ENCODE peak calls at places on chromosomes 5 and 9, in ten cellular contexts. One of them, this sample, is unnamed.

GRCh38 chr5:161007879-161008278 is 155.9 kb upstream of the ATP10B start:
- DNase-seq in body of pancreas: no peak
- DNase-seq in astrocyte of the spinal cord: no peak
- DNase-seq in uterus: no peak
- DNase-seq in coronary artery: no peak
- DNase-seq in colonic mucosa: no peak
- DNase-seq in A549: no peak
- DNase-seq in hepatocyte: no peak
- DNase-seq in fibroblast of pulmonary artery: no peak
- DNase-seq in mammary epithelial cell: no peak
- DNase-seq in this sample: no peak

GRCh38 chr5:170307575-170308465 is 10.2 kb upstream of the LCP2 start:
- DNase-seq in body of pancreas: peak
- DNase-seq in uterus: peak
- DNase-seq in coronary artery: peak
- DNase-seq in A549: peak
- DNase-seq in mammary epithelial cell: peak
- DNase-seq in fibroblast of pulmonary artery: peak
- DNase-seq in colonic mucosa: peak
- DNase-seq in hepatocyte: peak
- DNase-seq in astrocyte of the spinal cord: peak
- DNase-seq in this sample: peak

GRCh38 chr5:38948501-38948900 is 102.7 kb downstream of the OSMR start:
- DNase-seq in astrocyte of the spinal cord: peak
- DNase-seq in body of pancreas: no peak
- DNase-seq in colonic mucosa: no peak
- DNase-seq in mammary epithelial cell: no peak
- DNase-seq in hepatocyte: no peak
- DNase-seq in A549: no peak
- DNase-seq in coronary artery: no peak
- DNase-seq in uterus: no peak
- DNase-seq in fibroblast of pulmonary artery: peak
- DNase-seq in this sample: no peak

GRCh38 chr5:1974081-1974480 is 91.4 kb upstream of the IRX4 start:
- DNase-seq in mammary epithelial cell: peak
- DNase-seq in coronary artery: no peak
- DNase-seq in body of pancreas: no peak
- DNase-seq in hepatocyte: no peak
- DNase-seq in uterus: no peak
- DNase-seq in colonic mucosa: no peak
- DNase-seq in fibroblast of pulmonary artery: no peak
- DNase-seq in A549: no peak
- DNase-seq in astrocyte of the spinal cord: no peak
- DNase-seq in this sample: peak

GRCh38 chr5:149414405-149415244 is 35.5 kb upstream of the IL17B start:
- DNase-seq in uterus: peak
- DNase-seq in astrocyte of the spinal cord: peak
- DNase-seq in body of pancreas: peak
- DNase-seq in hepatocyte: no peak
- DNase-seq in colonic mucosa: no peak
- DNase-seq in fibroblast of pulmonary artery: peak
- DNase-seq in mammary epithelial cell: no peak
- DNase-seq in A549: no peak
- DNase-seq in coronary artery: peak
- DNase-seq in this sample: no peak

GRCh38 chr5:167534131-167534530 is 757.3 kb upstream of the WWC1 start:
- DNase-seq in body of pancreas: no peak
- DNase-seq in colonic mucosa: no peak
- DNase-seq in fibroblast of pulmonary artery: no peak
- DNase-seq in A549: no peak
- DNase-seq in coronary artery: no peak
- DNase-seq in hepatocyte: no peak
- DNase-seq in mammary epithelial cell: no peak
- DNase-seq in uterus: no peak
- DNase-seq in astrocyte of the spinal cord: no peak
- DNase-seq in this sample: no peak

GRCh38 chr9:75186767-75187380 is 98.6 kb downstream of the OSTF1 start:
- DNase-seq in uterus: no peak
- DNase-seq in fibroblast of pulmonary artery: peak
- DNase-seq in colonic mucosa: no peak
- DNase-seq in mammary epithelial cell: no peak
- DNase-seq in body of pancreas: no peak
- DNase-seq in coronary artery: no peak
- DNase-seq in A549: peak
- DNase-seq in astrocyte of the spinal cord: peak
- DNase-seq in hepatocyte: no peak
- DNase-seq in this sample: peak

GRCh38 chr9:106970219-106970975 is 107.4 kb downstream of the ZNF462 start:
- DNase-seq in uterus: no peak
- DNase-seq in mammary epithelial cell: no peak
- DNase-seq in coronary artery: no peak
- DNase-seq in astrocyte of the spinal cord: peak
- DNase-seq in body of pancreas: no peak
- DNase-seq in A549: no peak
- DNase-seq in colonic mucosa: no peak
- DNase-seq in hepatocyte: no peak
- DNase-seq in fibroblast of pulmonary artery: no peak
- DNase-seq in this sample: no peak

GRCh38 chr9:127660886-127661285 is 45.9 kb upstream of the CFAP157 start:
- DNase-seq in fibroblast of pulmonary artery: no peak
- DNase-seq in mammary epithelial cell: no peak
- DNase-seq in astrocyte of the spinal cord: no peak
- DNase-seq in hepatocyte: no peak
- DNase-seq in coronary artery: no peak
- DNase-seq in body of pancreas: no peak
- DNase-seq in uterus: no peak
- DNase-seq in colonic mucosa: no peak
- DNase-seq in A549: no peak
- DNase-seq in this sample: no peak

GRCh38 chr9:136865768-136866103 is 372 bp downstream of the EDF1 start:
- DNase-seq in astrocyte of the spinal cord: no peak
- DNase-seq in fibroblast of pulmonary artery: no peak
- DNase-seq in hepatocyte: peak
- DNase-seq in colonic mucosa: peak
- DNase-seq in coronary artery: peak
- DNase-seq in body of pancreas: peak
- DNase-seq in A549: no peak
- DNase-seq in uterus: peak
- DNase-seq in mammary epithelial cell: no peak
- DNase-seq in this sample: no peak

GRCh38 chr5:95027151-95027721 is 257.7 kb downstream of the MCTP1 start:
- DNase-seq in body of pancreas: no peak
- DNase-seq in mammary epithelial cell: no peak
- DNase-seq in coronary artery: no peak
- DNase-seq in A549: no peak
- DNase-seq in hepatocyte: no peak
- DNase-seq in colonic mucosa: no peak
- DNase-seq in astrocyte of the spinal cord: no peak
- DNase-seq in fibroblast of pulmonary artery: no peak
- DNase-seq in uterus: no peak
- DNase-seq in this sample: no peak
- H3K4me3 ChIP-seq in body of pancreas: no peak
- H3K4me3 ChIP-seq in mammary epithelial cell: no peak
- H3K4me3 ChIP-seq in coronary artery: no peak
- H3K4me3 ChIP-seq in A549: no peak
- H3K4me3 ChIP-seq in hepatocyte: no peak
- H3K4me3 ChIP-seq in colonic mucosa: no peak
- H3K4me3 ChIP-seq in astrocyte of the spinal cord: no peak
- H3K4me3 ChIP-seq in fibroblast of pulmonary artery: no peak
- H3K4me3 ChIP-seq in uterus: no peak
- H3K4me3 ChIP-seq in this sample: no peak

GRCh38 chr5:9830184-9830583 is 200.0 kb upstream of the TAS2R1 start:
- DNase-seq in astrocyte of the spinal cord: no peak
- DNase-seq in body of pancreas: no peak
- DNase-seq in A549: no peak
- DNase-seq in hepatocyte: no peak
- DNase-seq in uterus: no peak
- DNase-seq in coronary artery: no peak
- DNase-seq in fibroblast of pulmonary artery: no peak
- DNase-seq in mammary epithelial cell: no peak
- DNase-seq in colonic mucosa: no peak
- DNase-seq in this sample: no peak
- TF ChIP-seq CTCF in astrocyte of the spinal cord: no peak
- TF ChIP-seq CTCF in body of pancreas: no peak
- TF ChIP-seq CTCF in A549: no peak
- TF ChIP-seq CTCF in hepatocyte: no peak
- TF ChIP-seq CTCF in uterus: no peak
- TF ChIP-seq CTCF in coronary artery: no peak
- TF ChIP-seq CTCF in fibroblast of pulmonary artery: no peak
- TF ChIP-seq CTCF in mammary epithelial cell: no peak
- TF ChIP-seq CTCF in colonic mucosa: no peak
- TF ChIP-seq CTCF in this sample: no peak

GRCh38 chr9:121582641-121583040 is 68.8 kb upstream of the DAB2IP start:
- DNase-seq in mammary epithelial cell: no peak
- DNase-seq in body of pancreas: no peak
- DNase-seq in fibroblast of pulmonary artery: no peak
- DNase-seq in coronary artery: no peak
- DNase-seq in astrocyte of the spinal cord: no peak
- DNase-seq in hepatocyte: no peak
- DNase-seq in uterus: no peak
- DNase-seq in colonic mucosa: no peak
- DNase-seq in A549: no peak
- DNase-seq in this sample: no peak

GRCh38 chr9:121577201-121577600 is 74.2 kb upstream of the DAB2IP start:
- DNase-seq in coronary artery: no peak
- DNase-seq in fibroblast of pulmonary artery: no peak
- DNase-seq in uterus: no peak
- DNase-seq in hepatocyte: no peak
- DNase-seq in A549: no peak
- DNase-seq in body of pancreas: no peak
- DNase-seq in colonic mucosa: no peak
- DNase-seq in mammary epithelial cell: no peak
- DNase-seq in astrocyte of the spinal cord: no peak
- DNase-seq in this sample: no peak

GRCh38 chr9:121584421-121584820 is 67.0 kb upstream of the DAB2IP start:
- DNase-seq in fibroblast of pulmonary artery: no peak
- DNase-seq in A549: no peak
- DNase-seq in colonic mucosa: no peak
- DNase-seq in astrocyte of the spinal cord: no peak
- DNase-seq in coronary artery: no peak
- DNase-seq in uterus: no peak
- DNase-seq in mammary epithelial cell: no peak
- DNase-seq in body of pancreas: peak
- DNase-seq in hepatocyte: no peak
- DNase-seq in this sample: no peak

GRCh38 chr9:121576281-121577075 is 75.0 kb upstream of the DAB2IP start:
- DNase-seq in colonic mucosa: no peak
- DNase-seq in astrocyte of the spinal cord: no peak
- DNase-seq in mammary epithelial cell: no peak
- DNase-seq in A549: no peak
- DNase-seq in coronary artery: no peak
- DNase-seq in uterus: no peak
- DNase-seq in body of pancreas: no peak
- DNase-seq in fibroblast of pulmonary artery: no peak
- DNase-seq in hepatocyte: no peak
- DNase-seq in this sample: no peak

DNA sequence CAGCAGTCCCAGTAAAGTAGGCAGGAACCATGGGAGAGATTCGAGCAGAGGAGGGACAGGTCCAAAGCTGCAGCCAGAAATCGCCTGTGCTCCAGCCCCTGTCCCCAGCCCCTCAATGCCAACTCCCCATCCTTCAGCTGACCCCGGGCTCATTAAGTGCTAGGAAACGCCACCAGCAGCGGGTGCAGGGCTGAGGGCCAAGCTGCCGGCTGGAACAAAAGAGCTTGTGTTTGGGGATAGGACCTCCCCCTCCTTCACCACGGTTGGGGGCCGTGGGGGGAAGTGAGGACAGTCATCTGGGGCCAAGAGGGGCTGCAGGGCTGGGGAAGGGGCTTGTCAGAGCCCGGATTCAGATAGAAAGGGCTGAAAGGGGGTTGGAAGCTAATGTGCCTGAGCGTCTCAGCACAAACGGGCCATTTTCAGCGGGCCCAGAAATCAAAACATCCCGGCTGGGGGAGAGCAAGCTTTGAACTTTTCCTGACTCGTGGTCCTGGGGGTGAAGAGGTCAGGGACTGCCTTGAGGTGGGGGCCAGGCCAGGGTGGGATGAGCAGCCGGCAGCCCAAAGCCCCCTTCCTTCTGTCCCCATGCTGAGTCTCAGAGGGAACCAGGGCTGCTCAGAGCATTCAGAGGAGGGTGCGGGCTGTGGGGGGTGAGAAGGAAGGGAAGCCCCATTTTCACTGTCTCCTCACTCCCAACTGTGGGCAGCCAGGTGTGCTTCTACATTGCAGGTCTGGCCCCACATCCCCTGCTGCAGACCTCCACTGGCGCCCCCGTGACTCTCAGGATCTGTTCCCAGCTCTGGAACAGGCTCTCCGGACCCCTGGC is 69.4 kb upstream of the DAB2IP start:
- DNase-seq in body of pancreas: peak
- DNase-seq in colonic mucosa: no peak
- DNase-seq in astrocyte of the spinal cord: no peak
- DNase-seq in uterus: no peak
- DNase-seq in hepatocyte: no peak
- DNase-seq in A549: no peak
- DNase-seq in mammary epithelial cell: no peak
- DNase-seq in coronary artery: no peak
- DNase-seq in fibroblast of pulmonary artery: no peak
- DNase-seq in this sample: no peak
- H3K4me3 ChIP-seq in body of pancreas: no peak
- H3K4me3 ChIP-seq in colonic mucosa: no peak
- H3K4me3 ChIP-seq in astrocyte of the spinal cord: no peak
- H3K4me3 ChIP-seq in uterus: no peak
- H3K4me3 ChIP-seq in hepatocyte: no peak
- H3K4me3 ChIP-seq in A549: no peak
- H3K4me3 ChIP-seq in mammary epithelial cell: no peak
- H3K4me3 ChIP-seq in coronary artery: no peak
- H3K4me3 ChIP-seq in fibroblast of pulmonary artery: no peak
- H3K4me3 ChIP-seq in this sample: no peak

GRCh38 chr5:147412561-147412960 is 97.3 kb downstream of the DPYSL3 start:
- DNase-seq in body of pancreas: no peak
- DNase-seq in mammary epithelial cell: no peak
- DNase-seq in fibroblast of pulmonary artery: no peak
- DNase-seq in coronary artery: no peak
- DNase-seq in colonic mucosa: no peak
- DNase-seq in uterus: no peak
- DNase-seq in hepatocyte: no peak
- DNase-seq in A549: no peak
- DNase-seq in astrocyte of the spinal cord: no peak
- DNase-seq in this sample: no peak

GRCh38 chr5:147411612-147412310 is 98.1 kb downstream of the DPYSL3 start:
- DNase-seq in fibroblast of pulmonary artery: peak
- DNase-seq in uterus: no peak
- DNase-seq in astrocyte of the spinal cord: no peak
- DNase-seq in mammary epithelial cell: no peak
- DNase-seq in colonic mucosa: no peak
- DNase-seq in A549: no peak
- DNase-seq in hepatocyte: no peak
- DNase-seq in coronary artery: no peak
- DNase-seq in body of pancreas: no peak
- DNase-seq in this sample: no peak

GRCh38 chr5:147408980-147409379 is 100.9 kb downstream of the DPYSL3 start:
- DNase-seq in hepatocyte: no peak
- DNase-seq in uterus: no peak
- DNase-seq in mammary epithelial cell: no peak
- DNase-seq in coronary artery: no peak
- DNase-seq in astrocyte of the spinal cord: no peak
- DNase-seq in body of pancreas: no peak
- DNase-seq in fibroblast of pulmonary artery: no peak
- DNase-seq in colonic mucosa: no peak
- DNase-seq in A549: no peak
- DNase-seq in this sample: peak

GRCh38 chr5:147413266-147413665 is 96.6 kb downstream of the DPYSL3 start:
- DNase-seq in fibroblast of pulmonary artery: no peak
- DNase-seq in coronary artery: no peak
- DNase-seq in colonic mucosa: no peak
- DNase-seq in uterus: no peak
- DNase-seq in body of pancreas: no peak
- DNase-seq in hepatocyte: no peak
- DNase-seq in A549: no peak
- DNase-seq in mammary epithelial cell: no peak
- DNase-seq in astrocyte of the spinal cord: peak
- DNase-seq in this sample: no peak

GRCh38 chr5:147410496-147411395 is 99.1 kb downstream of the DPYSL3 start:
- DNase-seq in colonic mucosa: no peak
- DNase-seq in coronary artery: no peak
- DNase-seq in fibroblast of pulmonary artery: peak
- DNase-seq in mammary epithelial cell: no peak
- DNase-seq in uterus: peak
- DNase-seq in body of pancreas: no peak
- DNase-seq in hepatocyte: no peak
- DNase-seq in astrocyte of the spinal cord: no peak
- DNase-seq in A549: no peak
- DNase-seq in this sample: no peak
- TF ChIP-seq CTCF in colonic mucosa: no peak
- TF ChIP-seq CTCF in coronary artery: no peak
- TF ChIP-seq CTCF in fibroblast of pulmonary artery: no peak
- TF ChIP-seq CTCF in mammary epithelial cell: no peak
- TF ChIP-seq CTCF in uterus: no peak
- TF ChIP-seq CTCF in body of pancreas: no peak
- TF ChIP-seq CTCF in hepatocyte: no peak
- TF ChIP-seq CTCF in astrocyte of the spinal cord: no peak
- TF ChIP-seq CTCF in A549: no peak
- TF ChIP-seq CTCF in this sample: no peak

This sample was measured in epithelial cell of esophagus.